ENCODE peak calls at places on chromosomes 7 and 10, in six cellular contexts. N is IMR-90; I is psoas muscle; S is PC-3; G is heart left ventricle; C is CD8-positive, alpha-beta T cell. M is an unnamed sample.

GRCh38 chr7:103862302-103863035 is 127.0 kb downstream of the RELN start:
- DNase-seq in N (no peak), I (no peak), S (no peak), G (no peak), C (no peak), M (no peak)

GRCh38 chr7:17441557-17441956 is 143.1 kb downstream of the AHR start:
- DNase-seq in N (no peak), I (no peak), S (no peak), G (no peak), C (no peak), M (no peak)

GRCh38 chr10:8037941-8038894 is 16.3 kb upstream of the GATA3 start:
- DNase-seq in N (no peak), I (no peak), S (no peak), G (no peak), C (no peak), M (no peak)

GRCh38 chr10:8049151-8049873 is 5.2 kb upstream of the GATA3 start:
- DNase-seq in N (no peak), I (no peak), S (peak), G (peak), C (no peak), M (no peak)

GRCh38 chr7:102064361-102065025 is 222.2 kb upstream of the SH2B2 start:
- DNase-seq in N (peak), I (no peak), S (peak), G (peak), C (no peak), M (peak)

GRCh38 chr7:77707504-77707992 is 11.3 kb downstream of the RSBN1L start:
- DNase-seq in N (no peak), I (no peak), S (no peak), G (no peak), C (no peak), M (no peak)

GRCh38 chr10:127184582-127184981 is 11.8 kb downstream of the INSYN2A start:
- DNase-seq in N (no peak), I (no peak), S (no peak), G (no peak), C (no peak), M (no peak)

GRCh38 chr7:21923663-21924062 is 22.0 kb downstream of the CDCA7L start:
- DNase-seq in N (peak), I (no peak), S (peak), G (no peak), C (no peak), M (no peak)

GRCh38 chr10:3222068-3222467 is 49.5 kb upstream of the PITRM1 start:
- DNase-seq in N (no peak), I (no peak), S (no peak), G (no peak), C (no peak), M (peak)

GRCh38 chr10:60042959-60043358 is 136.6 kb upstream of the CCDC6 start:
- DNase-seq in N (no peak), I (no peak), S (no peak), G (no peak), C (no peak), M (no peak)

GRCh38 chr10:133237241-133238065 is at the start of gene VENTX:
- DNase-seq in N (no peak), I (no peak), S (no peak), G (no peak), C (no peak), M (no peak)

GRCh38 chr7:13991791-13992620 is 2.5 kb upstream of the ETV1 start:
- DNase-seq in N (no peak), I (no peak), S (no peak), G (no peak), C (no peak), M (no peak)

GRCh38 chr10:78458983-78459638 is 425.4 kb downstream of the RPS24 start:
- DNase-seq in N (peak), I (no peak), S (peak), G (no peak), C (no peak), M (peak)

GRCh38 chr10:4812952-4813351 is 13.1 kb upstream of the AKR1E2 start:
- DNase-seq in N (peak), I (no peak), S (peak), G (no peak), C (no peak), M (peak)

GRCh38 chr10:52779541-52780390 is 7.2 kb upstream of the MBL2 start:
- DNase-seq in N (peak), I (peak), S (peak), G (peak), C (no peak), M (peak)

GRCh38 chr10:19791032-19791431 is 25.2 kb upstream of the PLXDC2 start:
- DNase-seq in N (no peak), I (no peak), S (peak), G (no peak), C (no peak), M (peak)

GRCh38 chr10:93421426-93421825 is 60.7 kb downstream of the MYOF start:
- DNase-seq in N (no peak), I (no peak), S (no peak), G (no peak), C (no peak), M (no peak)

GRCh38 chr7:130872341-130872740 is 138.3 kb upstream of the KLF14 start:
- DNase-seq in N (peak), I (no peak), S (no peak), G (no peak), C (no peak), M (no peak)

GRCh38 chr7:20785211-20786048 is 1.3 kb downstream of the SP8 start:
- DNase-seq in N (no peak), I (no peak), S (peak), G (no peak), C (no peak), M (peak)

GRCh38 chr7:131066635-131067034 is 261.0 kb upstream of the MKLN1 start:
- DNase-seq in N (peak), I (no peak), S (peak), G (no peak), C (no peak), M (peak)

GRCh38 chr10:46284286-46285229 is 2.2 kb upstream of the ANTXRL start:
- DNase-seq in N (peak), I (peak), S (peak), G (peak), C (peak), M (peak)

GRCh38 chr10:96511044-96511945 is 2.4 kb downstream of the TLL2 start:
- DNase-seq in N (peak), I (no peak), S (peak), G (no peak), C (no peak), M (peak)

GRCh38 chr10:122461729-122462532 is 578 bp downstream of the HTRA1 start:
- DNase-seq in N (no peak), I (peak), S (peak), G (no peak), C (no peak), M (peak)

GRCh38 chr10:120422459-120422858 is 34.6 kb upstream of the PLPP4 start:
- DNase-seq in N (peak), I (no peak), S (peak), G (no peak), C (no peak), M (peak)

GRCh38 chr10:96833220-96834001 is 1.3 kb downstream of the LCOR start:
- DNase-seq in N (peak), I (peak), S (no peak), G (no peak), C (no peak), M (peak)

GRCh38 chr7:129168219-129168991 is 20.0 kb upstream of the SMO start:
- DNase-seq in N (no peak), I (no peak), S (no peak), G (no peak), C (no peak), M (peak)

GRCh38 chr10:224571-224970 is 89.3 kb downstream of the ZMYND11 start:
- DNase-seq in N (no peak), I (no peak), S (no peak), G (no peak), C (no peak), M (no peak)

GRCh38 chr10:125795111-125795510 is 19.5 kb upstream of the MMP21 start:
- DNase-seq in N (no peak), I (no peak), S (no peak), G (no peak), C (no peak), M (no peak)

GRCh38 chr10:3734111-3734510 is 50.9 kb downstream of the KLF6 start:
- DNase-seq in N (peak), I (no peak), S (no peak), G (no peak), C (no peak), M (peak)

GRCh38 chr7:68587599-68587998 is 1010.7 kb upstream of the AUTS2 start:
- DNase-seq in N (no peak), I (no peak), S (no peak), G (no peak), C (no peak), M (no peak)

GRCh38 chr7:134212576-134213546 is 85.7 kb downstream of the LRGUK start:
- DNase-seq in N (peak), I (no peak), S (no peak), G (no peak), C (no peak), M (peak)

DNA sequence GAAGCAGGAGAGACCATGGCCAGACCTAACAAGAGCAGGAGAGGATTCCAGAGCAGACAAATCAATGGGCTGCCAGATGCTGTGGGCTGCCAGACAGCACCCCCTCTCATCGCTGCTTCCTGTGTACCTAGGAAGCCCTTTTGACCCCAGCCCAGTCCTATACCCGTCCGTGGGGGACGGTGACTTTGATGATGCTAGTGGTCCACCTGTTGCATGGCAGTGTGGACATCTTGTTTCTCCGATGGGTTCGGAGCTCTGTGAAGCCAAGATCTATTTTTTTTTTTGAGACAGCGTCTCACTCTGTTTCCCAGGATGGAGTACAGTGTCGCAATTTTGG is 18.2 kb upstream of the GDI2 start:
- DNase-seq in N (no peak), I (no peak), S (no peak), G (no peak), C (no peak), M (no peak)
- H3K4me3 ChIP-seq in N (no peak), I (no peak), S (no peak), G (no peak), C (no peak), M (no peak)

DNA sequence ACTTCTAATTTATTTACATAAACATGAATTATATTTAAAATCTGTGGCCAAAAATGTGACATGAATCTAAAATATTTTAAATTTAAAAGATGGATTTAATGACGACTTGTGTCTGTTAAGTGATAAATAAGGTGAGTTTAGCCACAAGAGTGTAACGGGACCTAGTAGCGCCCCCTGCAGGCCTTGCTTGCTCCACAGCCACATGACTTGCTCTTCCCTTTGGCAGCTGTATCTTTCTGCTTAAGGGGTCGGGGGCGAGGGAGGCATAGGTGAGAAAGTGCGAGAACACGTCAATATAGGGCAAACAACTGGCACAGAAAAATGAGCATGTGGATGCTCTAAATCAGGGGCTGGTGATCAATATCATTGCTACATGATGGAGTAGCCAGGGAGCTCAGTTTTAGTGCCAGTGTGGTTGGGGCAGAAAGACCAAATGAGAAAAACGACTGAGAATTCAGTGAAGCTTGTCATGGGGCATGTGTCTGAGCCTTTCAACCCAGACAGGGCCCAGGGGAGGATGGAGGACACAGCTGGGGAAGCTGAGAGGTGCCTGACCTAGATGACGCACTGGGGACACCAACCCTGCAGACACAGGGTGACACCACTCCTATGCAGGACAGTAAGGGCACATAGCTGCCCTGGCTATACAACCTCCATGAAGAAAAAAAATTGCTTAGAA is 49.8 kb downstream of the PAXIP1 start:
- DNase-seq in N (peak), I (peak), S (peak), G (peak), C (peak), M (peak)
- TF ChIP-seq CTCF in N (peak), I (peak), S (peak), G (peak), C (peak), M (peak)

DNA sequence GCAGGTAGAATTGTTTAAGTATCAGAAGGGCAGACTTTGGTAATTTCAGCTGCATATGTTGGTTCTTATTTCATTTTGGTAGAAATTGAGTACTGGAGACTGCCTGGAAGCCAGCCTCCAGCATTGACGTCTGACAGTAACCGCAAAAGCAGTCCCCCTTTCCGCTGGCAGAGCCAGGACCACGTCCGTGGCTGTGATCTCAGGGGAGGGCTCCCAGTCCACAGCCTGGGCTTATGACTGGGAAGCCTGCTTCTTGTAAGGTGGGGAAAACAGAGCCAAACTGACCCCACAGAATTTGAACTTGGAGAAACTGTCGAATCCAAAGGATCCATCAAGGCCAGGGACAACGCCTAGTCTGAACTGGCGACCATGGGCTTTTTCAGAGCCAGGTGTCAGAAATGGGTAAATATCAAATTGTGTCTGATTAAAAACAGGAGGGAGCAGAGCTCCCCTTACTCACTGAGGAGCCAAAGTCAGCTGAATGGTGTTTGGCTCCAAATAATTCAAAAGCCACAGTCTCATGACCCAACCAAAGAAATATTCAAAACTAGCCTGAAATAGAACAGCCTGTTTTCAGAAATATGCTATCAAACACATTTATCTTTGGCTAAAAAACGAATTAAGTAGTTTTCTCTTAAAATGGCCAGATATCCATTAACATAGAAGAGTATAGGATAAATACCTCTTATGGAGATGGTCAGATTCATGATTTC is 751.5 kb upstream of the GALNT17 start:
- DNase-seq in N (no peak), I (peak), S (no peak), G (peak), C (no peak), M (no peak)
- H3K4me3 ChIP-seq in N (no peak), I (no peak), S (no peak), G (no peak), C (no peak), M (no peak)

GRCh38 chr10:35216303-35216905 is 89.8 kb downstream of the CREM start:
- DNase-seq in N (peak), I (peak), S (peak), G (no peak), C (peak), M (peak)

GRCh38 chr10:35217458-35217857 is 90.8 kb downstream of the CREM start:
- DNase-seq in N (no peak), I (no peak), S (no peak), G (no peak), C (no peak), M (no peak)

GRCh38 chr10:35219906-35220890 is 93.6 kb downstream of the CREM start:
- DNase-seq in N (no peak), I (no peak), S (no peak), G (no peak), C (no peak), M (no peak)

GRCh38 chr10:35219292-35219691 is 92.6 kb downstream of the CREM start:
- DNase-seq in N (no peak), I (no peak), S (no peak), G (no peak), C (no peak), M (no peak)

DNA sequence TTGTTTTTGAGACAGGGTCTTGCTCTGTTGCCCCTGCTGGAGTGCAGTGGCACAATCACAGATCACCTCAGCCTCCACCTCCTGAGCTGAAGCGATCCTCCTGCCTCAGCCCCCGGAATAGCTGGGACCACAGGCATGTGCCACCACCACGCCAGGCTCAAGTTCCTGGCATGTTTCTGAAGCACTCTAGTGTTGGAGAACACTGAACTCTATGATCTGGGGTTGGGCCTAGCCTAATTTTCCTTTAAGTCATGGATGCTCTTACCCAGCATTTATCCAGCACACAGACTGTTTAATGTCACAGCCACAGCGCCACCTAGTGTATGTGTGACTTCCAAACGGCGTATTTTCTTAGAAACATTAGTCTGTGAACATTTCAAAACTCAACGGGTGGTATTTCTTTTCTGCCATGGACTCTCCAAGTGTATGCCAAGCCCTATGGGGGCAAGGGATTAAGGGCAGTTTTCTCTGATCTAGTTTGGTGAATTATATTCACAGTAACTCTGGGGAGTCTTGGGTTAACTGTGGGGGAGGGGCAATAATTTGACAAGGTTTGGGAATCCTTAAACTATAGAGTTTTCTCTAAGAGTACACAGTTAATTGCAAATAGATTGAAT is 91.8 kb downstream of the CREM start:
- DNase-seq in N (peak), I (peak), S (peak), G (peak), C (peak), M (peak)
- TF ChIP-seq CTCF in N (peak), I (peak), S (peak), G (peak), C (peak), M (peak)

M was measured in epithelial cell of esophagus.